ENCODE peak calls at places on chromosomes 2 and 18, in ten cellular contexts. D is Right ventricle myocardium superior; W is smooth muscle cell of the brain vasculature; M is SK-N-SH; U is activated CD8-positive, alpha-beta memory T cell treated with anti-CD3 and anti-CD28 coated beads, Interleukin-2, amount 50 U/mL, for 48 hours; A is NCI-H2029; E is PC-3; X is Ammon's horn; S is fibroblast of the conjunctiva; B is effector CD4-positive, alpha-beta T cell. N is an unnamed sample.
A peak's percentile ranks its signal among the peaks of the same experiment; 100 is the strongest.

GRCh38 chr2:162072181-162072702 is 1.8 kb downstream of the DPP4 start:
- DNase-seq in A (no peak), E (peak; percentile 70), D (no peak), X (no peak), S (no peak), B (no peak), M (no peak), U (no peak), W (no peak), N (peak; percentile 14)

GRCh38 chr2:202099515-202099914 is 26.5 kb downstream of the KIAA2012 start:
- DNase-seq in A (no peak), D (no peak), M (no peak), X (no peak), B (no peak), U (no peak), S (no peak), W (no peak), E (peak; percentile 24), N (no peak)

GRCh38 chr2:238636269-238637073 is 209.7 kb downstream of the ASB1 start:
- DNase-seq in D (no peak), M (no peak), X (no peak), S (no peak), B (no peak), E (peak; percentile 58), A (no peak), U (peak; percentile 2), W (no peak), N (no peak)

GRCh38 chr18:13377496-13377895 is 158.9 kb downstream of the LDLRAD4 start:
- DNase-seq in X (no peak), U (peak; percentile 61), E (no peak), A (no peak), W (no peak), B (no peak), M (no peak), S (no peak), D (no peak), N (peak; percentile 66)

GRCh38 chr2:185456517-185456916 is 282.1 kb upstream of the FSIP2 start:
- DNase-seq in E (peak; percentile 81), M (no peak), U (no peak), W (no peak), B (no peak), A (no peak), D (no peak), S (peak; percentile 46), X (no peak), N (peak; percentile 5)

GRCh38 chr2:24588294-24588693 is 97.2 kb downstream of the NCOA1 start:
- DNase-seq in U (no peak), W (no peak), M (no peak), S (no peak), B (no peak), E (no peak), D (no peak), A (no peak), X (no peak), N (no peak)

GRCh38 chr2:78455586-78455985 is 569.9 kb upstream of the REG3G start:
- DNase-seq in S (no peak), M (no peak), W (no peak), A (no peak), U (no peak), X (no peak), B (no peak), D (no peak), E (no peak), N (no peak)

GRCh38 chr2:66562337-66562685 is 127.4 kb downstream of the MEIS1 start:
- DNase-seq in X (no peak), A (no peak), D (no peak), B (no peak), U (no peak), W (no peak), E (no peak), S (no peak), M (no peak), N (no peak)

GRCh38 chr2:9547272-9547991 is 8.2 kb downstream of the ADAM17 start:
- DNase-seq in S (no peak), A (no peak), D (no peak), B (no peak), W (peak; percentile 93), M (no peak), U (no peak), X (no peak), E (no peak), N (peak; percentile 29)

GRCh38 chr2:158688722-158689121 is 106.4 kb upstream of the DAPL1 start:
- DNase-seq in W (no peak), D (no peak), U (no peak), E (peak; percentile 32), B (no peak), A (no peak), X (no peak), M (no peak), S (no peak), N (no peak)

GRCh38 chr18:44464401-44465185 is 216.1 kb upstream of the SETBP1 start:
- DNase-seq in D (no peak), B (no peak), E (no peak), X (no peak), M (no peak), U (no peak), A (no peak), W (no peak), S (no peak), N (no peak)

GRCh38 chr18:61893971-61894750 is 1.4 kb upstream of the RNF152 start:
- DNase-seq in U (peak; percentile 77), M (peak; percentile 97), B (peak; percentile 46), X (peak; percentile 81), W (no peak), A (peak; percentile 2), S (peak; percentile 22), D (peak; percentile 88), E (peak; percentile 62), N (peak; percentile 71)

GRCh38 chr2:167052825-167053224 is 164.5 kb downstream of the XIRP2 start:
- DNase-seq in E (peak; percentile 67), M (no peak), X (peak; percentile 8), U (no peak), A (no peak), B (no peak), D (no peak), S (peak; percentile 28), W (no peak), N (no peak)